ENCODE peak calls at places on chromosomes 12 and 14, in six cellular contexts. L is choroid plexus epithelial cell, V is stomach, B is ovary, Y is astrocyte of the spinal cord, K is right lobe of liver. F is an unnamed sample.

GRCh38 chr14:73227812-73228781 is 9.2 kb upstream of the PAPLN start:
- DNase-seq in K (no peak), B (peak), Y (peak), V (no peak), L (peak), F (no peak)

GRCh38 chr12:63815482-63815852 is 29.0 kb upstream of the SRGAP1 start:
- DNase-seq in K (no peak), Y (no peak), L (no peak), B (no peak), V (no peak), F (no peak)

GRCh38 chr14:38255673-38256357 is at the start of gene CLEC14A:
- DNase-seq in L (peak), K (peak), V (no peak), B (no peak), Y (peak), F (no peak)

GRCh38 chr14:89674906-89675305 is 257.9 kb upstream of the FOXN3 start:
- DNase-seq in V (no peak), K (no peak), B (no peak), Y (no peak), L (no peak), F (no peak)

GRCh38 chr14:62694075-62694474 is 351.2 kb downstream of the KCNH5 start:
- DNase-seq in Y (peak), B (no peak), V (no peak), K (no peak), L (peak), F (no peak)

GRCh38 chr14:37197421-37198272 is at the start of gene MIPOL1:
- DNase-seq in K (peak), L (peak), V (peak), B (peak), Y (peak), F (no peak)

GRCh38 chr12:65192963-65193516 is 23.7 kb downstream of the LEMD3 start:
- DNase-seq in B (no peak), Y (no peak), L (no peak), V (no peak), K (no peak), F (no peak)

GRCh38 chr12:27838543-27838942 is 58.5 kb upstream of the MANSC4 start:
- DNase-seq in L (no peak), K (no peak), Y (no peak), B (no peak), V (no peak), F (no peak)

GRCh38 chr12:75011120-75011519 is 198.5 kb downstream of the KCNC2 start:
- DNase-seq in L (no peak), V (no peak), B (no peak), K (no peak), Y (no peak), F (no peak)

GRCh38 chr12:22740656-22741350 is 115.8 kb downstream of the ETNK1 start:
- DNase-seq in Y (peak), L (no peak), V (no peak), B (no peak), K (no peak), F (no peak)

GRCh38 chr12:46908936-46909635 is 83.3 kb upstream of the SLC38A4 start:
- DNase-seq in L (no peak), V (no peak), K (no peak), B (no peak), Y (no peak), F (no peak)

GRCh38 chr14:93742761-93743160 is 45.5 kb downstream of the PRIMA1 start:
- DNase-seq in Y (no peak), V (no peak), B (no peak), K (no peak), L (no peak), F (no peak)

GRCh38 chr12:25236626-25237025 is 14.1 kb downstream of the KRAS start:
- DNase-seq in L (peak), B (no peak), V (no peak), K (no peak), Y (no peak), F (no peak)

GRCh38 chr14:72172075-72172474 is 239.8 kb downstream of the RGS6 start:
- DNase-seq in B (no peak), V (no peak), K (no peak), L (no peak), Y (no peak), F (no peak)

GRCh38 chr12:71626768-71627167 is 36.9 kb downstream of the ZFC3H1 start:
- DNase-seq in Y (peak), V (no peak), B (no peak), K (no peak), L (peak), F (no peak)

GRCh38 chr12:109741970-109742372 is 28.3 kb downstream of the FAM222A start:
- DNase-seq in Y (no peak), V (peak), B (no peak), K (peak), L (no peak), F (no peak)

GRCh38 chr14:58647777-58648176 is 10.0 kb downstream of the DACT1 start:
- DNase-seq in K (no peak), V (no peak), B (no peak), L (no peak), Y (no peak), F (no peak)

GRCh38 chr14:75306917-75307699 is 28.5 kb downstream of the FOS start:
- DNase-seq in B (no peak), L (peak), K (no peak), Y (no peak), V (no peak), F (no peak)

GRCh38 chr14:57533214-57533613 is 39.6 kb upstream of the CCDC198 start:
- DNase-seq in V (no peak), K (no peak), L (peak), B (no peak), Y (peak), F (no peak)

GRCh38 chr12:67986632-67987031 is 2.6 kb upstream of the IFNG-AS1 start:
- DNase-seq in Y (no peak), V (no peak), L (no peak), B (no peak), K (no peak), F (no peak)

GRCh38 chr12:67993143-67993542 is 3.9 kb downstream of the IFNG-AS1 start:
- DNase-seq in Y (no peak), K (no peak), L (no peak), B (no peak), V (no peak), F (no peak)

GRCh38 chr12:67988600-67988999 is 647 bp upstream of the IFNG-AS1 start:
- DNase-seq in V (no peak), L (no peak), Y (no peak), K (no peak), B (no peak), F (no peak)

GRCh38 chr12:67991158-67991557 is 1.9 kb downstream of the IFNG-AS1 start:
- DNase-seq in Y (no peak), B (no peak), L (no peak), K (no peak), V (no peak), F (peak)

GRCh38 chr12:67989184-67989965 is at the start of gene IFNG-AS1:
- DNase-seq in L (no peak), V (no peak), B (no peak), K (no peak), Y (no peak), F (no peak)
- H3K4me3 ChIP-seq in L (no peak), V (no peak), B (no peak), K (no peak), Y (no peak), F (no peak)

GRCh38 chr12:3884671-3885070 is 11.5 kb upstream of the PARP11 start:
- DNase-seq in Y (no peak), B (no peak), V (no peak), L (no peak), K (no peak), F (no peak)

GRCh38 chr12:3882396-3882795 is 9.2 kb upstream of the PARP11 start:
- DNase-seq in V (no peak), Y (no peak), K (no peak), B (no peak), L (no peak), F (no peak)

GRCh38 chr12:3882896-3883564 is 9.8 kb upstream of the PARP11 start:
- DNase-seq in Y (peak), L (peak), V (no peak), K (no peak), B (no peak), F (no peak)

GRCh38 chr12:3888654-3889053 is 15.5 kb upstream of the PARP11 start:
- DNase-seq in L (no peak), K (no peak), B (no peak), V (no peak), Y (no peak), F (no peak)

DNA sequence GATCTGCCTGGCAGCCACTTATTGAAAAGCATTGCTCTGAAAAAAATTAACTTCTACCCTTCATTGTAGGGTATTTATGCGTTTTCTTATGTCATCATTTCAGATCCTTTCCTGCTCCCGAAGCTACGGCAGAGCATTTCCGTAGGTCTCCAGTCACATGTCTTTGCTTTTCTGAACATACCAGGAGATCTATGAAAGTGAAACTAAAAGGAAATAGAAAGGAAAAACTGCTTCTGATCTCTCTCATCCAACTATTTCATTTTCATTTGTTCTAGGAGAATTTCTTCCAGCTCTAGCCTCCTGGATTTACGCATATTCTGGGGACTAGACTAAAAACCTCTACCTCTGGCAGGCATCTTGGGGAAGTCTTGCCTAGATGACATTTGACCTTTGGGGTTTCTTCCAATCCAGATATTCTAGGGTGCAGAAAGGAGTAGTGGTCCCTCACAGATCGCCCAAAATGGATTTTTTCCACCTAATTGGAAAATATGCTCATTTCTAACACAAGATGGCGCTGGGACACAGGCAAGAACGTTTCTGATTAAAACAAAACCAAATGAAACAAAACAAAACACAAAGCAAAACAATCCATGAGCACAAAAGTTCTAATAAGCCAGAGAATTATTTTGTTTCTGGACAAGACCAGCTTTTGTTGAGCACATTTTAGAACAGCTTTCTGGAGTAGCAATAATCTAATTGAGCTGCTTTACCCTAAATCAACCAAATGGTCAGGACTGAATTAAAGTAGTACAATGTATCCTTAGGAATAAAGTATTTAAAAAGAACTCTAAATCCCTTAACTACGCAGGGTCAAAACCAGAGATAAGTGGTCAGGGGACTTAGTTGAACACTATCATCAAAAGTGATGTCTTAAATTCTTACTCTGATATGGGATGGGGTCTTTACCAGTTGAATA is 12.2 kb upstream of the PARP11 start:
- DNase-seq in V (no peak), B (peak), Y (peak), K (no peak), L (peak), F (no peak)
- H3K4me3 ChIP-seq in V (peak), B (peak), Y (peak), K (peak), L (peak), F (no peak)

GRCh38 chr12:52684431-52684830 is 4.2 kb upstream of the KRT1 start:
- DNase-seq in K (no peak), V (no peak), L (no peak), B (no peak), Y (no peak), F (no peak)
- H3K4me3 ChIP-seq in K (no peak), V (no peak), L (no peak), B (no peak), Y (no peak), F (no peak)

GRCh38 chr14:46322730-46323425 is 328.7 kb downstream of the RPL10L start:
- DNase-seq in K (no peak), Y (no peak), L (no peak), V (no peak), B (no peak), F (no peak)

GRCh38 chr14:46325777-46326176 is 325.8 kb downstream of the RPL10L start:
- DNase-seq in V (no peak), Y (no peak), K (no peak), L (no peak), B (no peak), F (no peak)

GRCh38 chr14:46325157-46325556 is 326.4 kb downstream of the RPL10L start:
- DNase-seq in Y (no peak), K (no peak), B (no peak), V (no peak), L (no peak), F (no peak)

GRCh38 chr14:46322076-46322475 is 329.5 kb downstream of the RPL10L start:
- DNase-seq in L (no peak), V (no peak), K (no peak), Y (no peak), B (no peak), F (no peak)
- H3K4me3 ChIP-seq in L (no peak), V (no peak), K (no peak), Y (no peak), B (no peak), F (no peak)

DNA sequence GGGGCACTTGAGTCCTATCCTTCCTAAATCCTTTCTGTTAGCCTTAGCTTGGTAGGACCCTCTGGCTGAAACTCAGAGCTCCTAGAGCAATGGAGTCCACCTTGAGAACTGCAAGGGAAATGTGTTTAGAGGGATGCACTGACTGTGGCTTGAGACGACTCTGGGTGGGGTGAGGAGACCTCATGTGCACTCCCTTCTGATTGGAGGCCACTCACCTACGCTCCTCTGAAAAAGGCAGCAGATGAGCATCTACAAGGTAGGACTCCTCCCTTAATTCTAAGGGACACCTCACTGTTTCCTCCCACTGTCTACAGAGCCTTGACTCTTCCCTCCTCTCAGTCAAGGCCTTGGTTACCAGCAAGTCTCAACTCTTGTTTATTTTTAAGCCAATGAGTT is 1.0 kb downstream of the MAP3K12 start:
- DNase-seq in Y (no peak), B (no peak), L (no peak), K (peak), V (no peak), F (no peak)
- H3K4me3 ChIP-seq in Y (peak), B (peak), L (peak), K (no peak), V (peak), F (no peak)

GRCh38 chr12:130776857-130777339 is 60.8 kb upstream of the RIMBP2 start:
- DNase-seq in B (no peak), L (no peak), Y (no peak), V (no peak), K (no peak), F (no peak)
- H3K4me3 ChIP-seq in B (no peak), L (no peak), Y (no peak), V (peak), K (no peak), F (peak)

GRCh38 chr12:55850893-55851292 is 8.2 kb upstream of the MMP19 start:
- DNase-seq in V (no peak), B (no peak), Y (peak), L (peak), K (no peak), F (no peak)
- H3K4me3 ChIP-seq in V (no peak), B (no peak), Y (no peak), L (no peak), K (no peak), F (no peak)

GRCh38 chr12:13981296-13981962 is at the start of gene GRIN2B:
- DNase-seq in Y (no peak), K (no peak), L (no peak), B (no peak), V (no peak), F (no peak)

GRCh38 chr12:13976028-13976584 is 5.3 kb downstream of the GRIN2B start:
- DNase-seq in L (no peak), B (no peak), Y (no peak), V (no peak), K (no peak), F (no peak)

GRCh38 chr12:13982010-13982409 is 608 bp upstream of the GRIN2B start:
- DNase-seq in B (no peak), Y (no peak), K (no peak), L (no peak), V (no peak), F (no peak)

GRCh38 chr12:13976880-13977279 is 4.5 kb downstream of the GRIN2B start:
- DNase-seq in K (no peak), L (no peak), V (no peak), Y (no peak), B (no peak), F (no peak)

DNA sequence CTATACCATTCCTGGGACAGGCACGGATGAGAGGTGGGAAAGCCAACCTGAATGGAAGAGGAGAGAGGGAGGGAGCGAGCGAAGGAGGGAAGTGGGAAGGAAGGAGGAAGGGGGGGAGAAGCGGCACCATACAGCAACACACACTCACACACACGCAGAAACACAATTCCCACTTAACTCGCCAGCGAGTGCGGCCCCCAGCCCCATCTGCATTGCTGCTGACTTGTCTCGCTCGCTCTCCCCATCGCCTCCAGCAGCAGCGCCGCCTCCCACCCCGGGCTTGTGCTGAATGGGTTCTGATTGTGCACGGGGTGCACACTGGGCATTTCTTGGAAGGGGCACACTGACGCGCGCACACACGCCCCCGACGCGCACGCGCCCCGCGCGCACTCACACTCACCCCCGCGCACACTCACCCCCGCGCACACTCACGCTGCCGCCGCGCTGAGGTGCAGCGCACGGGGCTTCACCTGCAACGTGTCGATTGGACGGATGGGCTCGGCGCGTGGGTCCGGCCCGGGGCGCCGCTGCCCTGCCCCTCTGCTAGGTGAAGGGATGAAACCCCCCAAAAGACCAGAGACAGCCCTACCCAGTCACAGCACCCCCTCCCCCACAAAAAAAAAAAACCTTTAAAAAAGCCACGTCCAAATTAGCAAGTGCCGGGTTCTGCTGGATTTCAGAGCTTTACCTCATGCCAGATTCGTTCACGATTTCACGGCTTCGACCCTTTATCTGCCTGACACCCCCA is 680 bp downstream of the GRIN2B start:
- DNase-seq in K (no peak), B (no peak), Y (no peak), V (no peak), L (no peak), F (no peak)
- H3K4me3 ChIP-seq in K (no peak), B (no peak), Y (no peak), V (peak), L (no peak), F (no peak)

F was measured in effector memory CD4-positive, alpha-beta T cell.